ENCODE peak calls at places on chromosome 5, in seven cellular contexts. One of them, this sample, is unnamed.

GRCh38 chr5:15819617-15820016 is 319.6 kb downstream of the FBXL7 start:
- DNase-seq in NCI-H446: no peak
- DNase-seq in bronchial epithelial cell: no peak
- DNase-seq in psoas muscle: no peak
- DNase-seq in cardiac muscle cell: no peak
- DNase-seq in NCI-H1092 treated with DMSO at 0.1 percent for 48 hours: no peak
- DNase-seq in fibroblast of the aortic adventitia: no peak
- DNase-seq in this sample: no peak

GRCh38 chr5:54703091-54703490 is 185.5 kb downstream of the SNX18 start:
- DNase-seq in NCI-H446: no peak
- DNase-seq in bronchial epithelial cell: peak
- DNase-seq in psoas muscle: peak
- DNase-seq in cardiac muscle cell: no peak
- DNase-seq in NCI-H1092 treated with DMSO at 0.1 percent for 48 hours: no peak
- DNase-seq in fibroblast of the aortic adventitia: peak
- DNase-seq in this sample: peak

GRCh38 chr5:82808960-82809359 is 268.2 kb downstream of the TMEM167A start:
- DNase-seq in NCI-H446: no peak
- DNase-seq in bronchial epithelial cell: no peak
- DNase-seq in psoas muscle: no peak
- DNase-seq in cardiac muscle cell: no peak
- DNase-seq in NCI-H1092 treated with DMSO at 0.1 percent for 48 hours: no peak
- DNase-seq in fibroblast of the aortic adventitia: no peak
- DNase-seq in this sample: no peak

GRCh38 chr5:158911693-158912363 is 187.9 kb downstream of the EBF1 start:
- DNase-seq in NCI-H446: no peak
- DNase-seq in bronchial epithelial cell: peak
- DNase-seq in psoas muscle: no peak
- DNase-seq in cardiac muscle cell: no peak
- DNase-seq in NCI-H1092 treated with DMSO at 0.1 percent for 48 hours: no peak
- DNase-seq in fibroblast of the aortic adventitia: peak
- DNase-seq in this sample: no peak

GRCh38 chr5:15383469-15383868 is 116.5 kb upstream of the FBXL7 start:
- DNase-seq in NCI-H446: no peak
- DNase-seq in bronchial epithelial cell: peak
- DNase-seq in psoas muscle: no peak
- DNase-seq in cardiac muscle cell: peak
- DNase-seq in NCI-H1092 treated with DMSO at 0.1 percent for 48 hours: no peak
- DNase-seq in fibroblast of the aortic adventitia: peak
- DNase-seq in this sample: no peak

GRCh38 chr5:136285501-136285900 is 79.8 kb downstream of the TRPC7 start:
- DNase-seq in NCI-H446: no peak
- DNase-seq in bronchial epithelial cell: no peak
- DNase-seq in psoas muscle: no peak
- DNase-seq in cardiac muscle cell: no peak
- DNase-seq in NCI-H1092 treated with DMSO at 0.1 percent for 48 hours: no peak
- DNase-seq in fibroblast of the aortic adventitia: peak
- DNase-seq in this sample: no peak

GRCh38 chr5:73233053-73233460 is 60.1 kb downstream of the TMEM174 start:
- DNase-seq in NCI-H446: no peak
- DNase-seq in bronchial epithelial cell: no peak
- DNase-seq in psoas muscle: no peak
- DNase-seq in cardiac muscle cell: no peak
- DNase-seq in NCI-H1092 treated with DMSO at 0.1 percent for 48 hours: no peak
- DNase-seq in fibroblast of the aortic adventitia: no peak
- DNase-seq in this sample: no peak

GRCh38 chr5:124743534-124744169 is 2.8 kb downstream of the ZNF608 start:
- DNase-seq in NCI-H446: no peak
- DNase-seq in bronchial epithelial cell: peak
- DNase-seq in psoas muscle: no peak
- DNase-seq in cardiac muscle cell: peak
- DNase-seq in NCI-H1092 treated with DMSO at 0.1 percent for 48 hours: peak
- DNase-seq in fibroblast of the aortic adventitia: no peak
- DNase-seq in this sample: no peak

GRCh38 chr5:39138892-39139291 is 64.7 kb upstream of the RICTOR start:
- DNase-seq in NCI-H446: no peak
- DNase-seq in bronchial epithelial cell: peak
- DNase-seq in psoas muscle: no peak
- DNase-seq in cardiac muscle cell: no peak
- DNase-seq in NCI-H1092 treated with DMSO at 0.1 percent for 48 hours: no peak
- DNase-seq in fibroblast of the aortic adventitia: peak
- DNase-seq in this sample: no peak

GRCh38 chr5:9054821-9055589 is 490.9 kb downstream of the SEMA5A start:
- DNase-seq in NCI-H446: no peak
- DNase-seq in bronchial epithelial cell: peak
- DNase-seq in psoas muscle: no peak
- DNase-seq in cardiac muscle cell: no peak
- DNase-seq in NCI-H1092 treated with DMSO at 0.1 percent for 48 hours: no peak
- DNase-seq in fibroblast of the aortic adventitia: peak
- DNase-seq in this sample: no peak

GRCh38 chr5:26889810-26890209 is 148.6 kb downstream of the CDH9 start:
- DNase-seq in NCI-H446: no peak
- DNase-seq in bronchial epithelial cell: no peak
- DNase-seq in psoas muscle: no peak
- DNase-seq in cardiac muscle cell: no peak
- DNase-seq in NCI-H1092 treated with DMSO at 0.1 percent for 48 hours: peak
- DNase-seq in fibroblast of the aortic adventitia: no peak
- DNase-seq in this sample: no peak

GRCh38 chr5:84372066-84372700 is 12.5 kb downstream of the EDIL3 start:
- DNase-seq in NCI-H446: no peak
- DNase-seq in bronchial epithelial cell: no peak
- DNase-seq in psoas muscle: no peak
- DNase-seq in cardiac muscle cell: no peak
- DNase-seq in NCI-H1092 treated with DMSO at 0.1 percent for 48 hours: no peak
- DNase-seq in fibroblast of the aortic adventitia: peak
- DNase-seq in this sample: no peak

GRCh38 chr5:166845044-166845443 is 1446.4 kb upstream of the WWC1 start:
- DNase-seq in NCI-H446: no peak
- DNase-seq in bronchial epithelial cell: no peak
- DNase-seq in psoas muscle: no peak
- DNase-seq in cardiac muscle cell: peak
- DNase-seq in NCI-H1092 treated with DMSO at 0.1 percent for 48 hours: no peak
- DNase-seq in fibroblast of the aortic adventitia: no peak
- DNase-seq in this sample: no peak

GRCh38 chr5:103408408-103408807 is 149.8 kb downstream of the MACIR start:
- DNase-seq in NCI-H446: no peak
- DNase-seq in bronchial epithelial cell: no peak
- DNase-seq in psoas muscle: no peak
- DNase-seq in cardiac muscle cell: no peak
- DNase-seq in NCI-H1092 treated with DMSO at 0.1 percent for 48 hours: no peak
- DNase-seq in fibroblast of the aortic adventitia: no peak
- DNase-seq in this sample: no peak

GRCh38 chr5:82863260-82863659 is 213.9 kb downstream of the TMEM167A start:
- DNase-seq in NCI-H446: no peak
- DNase-seq in bronchial epithelial cell: no peak
- DNase-seq in psoas muscle: no peak
- DNase-seq in cardiac muscle cell: no peak
- DNase-seq in NCI-H1092 treated with DMSO at 0.1 percent for 48 hours: no peak
- DNase-seq in fibroblast of the aortic adventitia: peak
- DNase-seq in this sample: no peak

GRCh38 chr5:156223547-156223946 is 103.4 kb upstream of the SGCD start:
- DNase-seq in NCI-H446: no peak
- DNase-seq in bronchial epithelial cell: no peak
- DNase-seq in psoas muscle: no peak
- DNase-seq in cardiac muscle cell: peak
- DNase-seq in NCI-H1092 treated with DMSO at 0.1 percent for 48 hours: no peak
- DNase-seq in fibroblast of the aortic adventitia: no peak
- DNase-seq in this sample: no peak

GRCh38 chr5:73233461-73234151 is 60.6 kb downstream of the TMEM174 start:
- DNase-seq in NCI-H446: no peak
- DNase-seq in bronchial epithelial cell: no peak
- DNase-seq in psoas muscle: peak
- DNase-seq in cardiac muscle cell: peak
- DNase-seq in NCI-H1092 treated with DMSO at 0.1 percent for 48 hours: no peak
- DNase-seq in fibroblast of the aortic adventitia: no peak
- DNase-seq in this sample: no peak

GRCh38 chr5:22852807-22853670 is at the start of gene CDH12:
- DNase-seq in NCI-H446: peak
- DNase-seq in bronchial epithelial cell: no peak
- DNase-seq in psoas muscle: no peak
- DNase-seq in cardiac muscle cell: peak
- DNase-seq in NCI-H1092 treated with DMSO at 0.1 percent for 48 hours: peak
- DNase-seq in fibroblast of the aortic adventitia: no peak
- DNase-seq in this sample: no peak

This sample was measured in tibial artery.